ENCODE peak calls at places on chromosome 1, in eight cellular contexts. C, X, Z, M, N, A, D and F are unnamed samples.

GRCh38 chr1:33074193-33074945 is 6.6 kb upstream of the AZIN2 start:
- DNase-seq in Z (no peak), X (no peak), M (no peak), C (no peak), A (no peak), N (no peak), D (no peak), F (no peak)

GRCh38 chr1:156663178-156663577 is 14.0 kb downstream of the NES start:
- DNase-seq in C (peak; percentile 37), Z (peak; percentile 85), A (peak; percentile 49), N (peak; percentile 85), X (no peak), D (peak; percentile 42), M (no peak), F (no peak)

GRCh38 chr1:22414244-22414751 is 37.4 kb upstream of the ZBTB40 start:
- DNase-seq in M (no peak), A (peak; percentile 79), N (peak; percentile 41), Z (no peak), X (peak; percentile 76), C (peak; percentile 88), D (no peak), F (peak; percentile 83)

GRCh38 chr1:64933296-64934070 is 32.9 kb downstream of the JAK1 start:
- DNase-seq in X (peak; percentile 95), M (peak; percentile 54), N (no peak), D (peak; percentile 63), C (peak; percentile 75), Z (peak; percentile 38), A (no peak), F (peak; percentile 46)

GRCh38 chr1:71829346-71829745 is 453.0 kb downstream of the NEGR1 start:
- DNase-seq in C (no peak), X (no peak), Z (no peak), D (no peak), A (no peak), M (no peak), N (no peak), F (no peak)

GRCh38 chr1:15051898-15052528 is 101.5 kb upstream of the TMEM51 start:
- DNase-seq in A (no peak), X (no peak), M (no peak), N (no peak), Z (no peak), C (no peak), D (no peak), F (no peak)

GRCh38 chr1:111733183-111733995 is 5.8 kb downstream of the INKA2 start:
- DNase-seq in Z (peak; percentile 81), A (peak; percentile 47), X (peak; percentile 76), N (peak; percentile 62), C (peak; percentile 67), D (peak; percentile 46), M (no peak), F (peak; percentile 66)

GRCh38 chr1:61079898-61080336 is 2.4 kb upstream of the NFIA start:
- DNase-seq in M (peak; percentile 97), N (peak; percentile 96), C (peak; percentile 91), X (peak; percentile 57), A (peak; percentile 88), D (peak; percentile 90), Z (peak; percentile 89), F (peak; percentile 79)

GRCh38 chr1:181748013-181748412 is 264.7 kb downstream of the CACNA1E start:
- DNase-seq in D (no peak), C (no peak), Z (no peak), N (no peak), X (no peak), A (no peak), M (no peak), F (no peak)

GRCh38 chr1:243712242-243712641 is 137.8 kb downstream of the AKT3 start:
- DNase-seq in D (no peak), Z (no peak), M (no peak), N (no peak), X (no peak), C (no peak), A (no peak), F (no peak)

GRCh38 chr1:243715285-243715684 is 134.8 kb downstream of the AKT3 start:
- DNase-seq in N (no peak), X (no peak), M (peak; percentile 0), C (no peak), D (no peak), A (no peak), Z (no peak), F (no peak)

GRCh38 chr1:243713470-243714186 is 136.4 kb downstream of the AKT3 start:
- DNase-seq in M (peak; percentile 22), X (no peak), A (no peak), Z (peak; percentile 12), C (peak; percentile 21), D (no peak), N (no peak), F (no peak)

GRCh38 chr1:243710467-243710866 is 139.6 kb downstream of the AKT3 start:
- DNase-seq in X (no peak), Z (no peak), M (no peak), A (no peak), N (no peak), C (no peak), D (no peak), F (no peak)

DNA sequence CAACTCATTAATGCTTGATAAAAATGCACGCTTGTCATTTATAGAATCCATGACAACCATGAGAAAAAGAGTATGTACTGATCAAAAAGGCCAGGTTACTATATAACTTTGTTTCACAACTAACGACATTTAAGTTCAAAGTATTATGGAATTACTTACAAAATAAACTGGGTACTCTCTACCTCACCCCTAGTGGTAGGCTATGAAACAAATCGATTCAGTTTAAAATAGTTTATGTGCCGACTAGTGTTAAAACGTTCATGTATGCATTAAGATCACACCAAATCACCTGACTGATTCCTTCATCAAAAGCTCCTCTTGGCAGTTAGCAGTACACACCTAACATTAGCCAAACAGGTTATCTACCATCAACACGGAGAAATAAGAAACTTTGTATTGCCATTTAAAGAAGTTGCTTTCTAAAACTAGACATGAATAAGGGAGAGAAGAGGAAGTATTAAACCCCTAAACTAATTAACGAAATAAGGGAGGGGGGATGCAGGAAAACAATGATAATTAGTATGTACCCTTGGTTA is 137.1 kb downstream of the AKT3 start:
- DNase-seq in Z (no peak), C (no peak), X (no peak), M (peak; percentile 4), N (no peak), A (no peak), D (no peak), F (no peak)
- TF ChIP-seq CTCF in Z (peak; percentile 15), C (no peak), X (peak; percentile 42), M (peak; percentile 47), N (no peak), A (peak; percentile 13), D (no peak), F (no peak)

DNA sequence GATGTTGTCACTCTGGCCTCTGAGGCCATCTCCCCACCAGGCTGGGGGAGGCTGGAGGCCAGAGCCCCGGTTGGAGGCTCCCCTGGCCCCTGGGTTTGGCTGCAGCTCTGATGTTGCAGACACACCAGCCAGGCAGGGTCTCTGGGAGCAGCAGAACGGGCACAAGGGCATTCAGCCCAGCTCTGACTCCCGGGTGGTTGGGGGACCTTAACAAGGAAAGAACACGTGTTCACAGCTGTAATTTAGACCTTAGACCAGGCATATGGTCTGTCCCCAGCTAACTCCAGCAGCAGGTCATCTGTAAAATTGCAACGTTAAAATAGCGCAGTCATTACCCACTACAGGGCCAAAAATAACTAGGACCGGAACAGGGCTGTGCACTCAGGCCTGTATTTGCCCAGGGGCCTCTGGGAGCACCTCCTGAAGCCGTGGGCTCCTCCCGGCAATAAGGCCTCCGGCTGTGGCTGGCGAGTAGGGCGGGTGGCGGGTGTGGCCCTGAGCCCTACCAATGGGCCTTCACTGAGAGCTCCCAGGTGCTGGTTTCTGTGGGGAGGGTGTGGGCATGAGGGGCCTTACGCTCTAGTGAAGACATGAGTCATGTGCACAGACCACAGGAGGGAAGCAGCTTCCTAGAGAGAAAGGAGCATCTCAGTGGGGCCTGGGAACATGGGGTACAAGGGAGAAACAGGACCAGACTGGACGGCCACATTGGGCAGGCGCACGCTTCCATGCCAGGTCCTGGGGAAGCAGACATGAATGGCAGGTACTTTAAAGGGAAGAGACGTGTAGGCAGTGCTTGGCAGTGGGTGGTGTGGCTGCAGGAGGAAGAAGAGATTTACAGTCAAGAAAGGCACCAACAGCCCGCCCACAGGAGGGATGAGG is 6.1 kb downstream of the LDLRAP1 start:
- DNase-seq in D (no peak), N (peak; percentile 92), X (peak; percentile 43), M (no peak), A (peak; percentile 74), C (peak; percentile 41), Z (peak; percentile 57), F (peak; percentile 51)
- H3K4me3 ChIP-seq in D (peak overlapping the region; percentile 12), N (no peak overlapping the region), X (no peak overlapping the region), M (no peak overlapping the region), A (no peak overlapping the region), C (no peak overlapping the region), Z (peak overlapping the region; percentile 0), F (no peak overlapping the region)

GRCh38 chr1:40380817-40381216 is 7.3 kb downstream of the SMAP2 start:
- DNase-seq in D (no peak), A (no peak), C (no peak), M (no peak), N (no peak), X (no peak), Z (no peak), F (no peak)

GRCh38 chr1:40383095-40383487 is 9.6 kb downstream of the SMAP2 start:
- DNase-seq in Z (no peak), D (no peak), A (no peak), C (no peak), N (peak; percentile 78), M (peak; percentile 87), X (no peak), F (no peak)

GRCh38 chr1:40381268-40382109 is 8.0 kb downstream of the SMAP2 start:
- DNase-seq in X (no peak), A (no peak), D (no peak), N (no peak), Z (no peak), M (no peak), C (no peak), F (no peak)

GRCh38 chr1:40382601-40383000 is 9.1 kb downstream of the SMAP2 start:
- DNase-seq in N (no peak), M (no peak), X (no peak), Z (no peak), C (no peak), D (no peak), A (no peak), F (no peak)

GRCh38 chr1:40382110-40382464 is 8.6 kb downstream of the SMAP2 start:
- DNase-seq in Z (no peak), N (no peak), M (no peak), D (no peak), X (no peak), C (no peak), A (no peak), F (no peak)
- H3K27ac ChIP-seq in Z (no peak overlapping the region), N (peak overlapping the region; percentile 95), M (peak overlapping the region; percentile 93), D (peak overlapping the region; percentile 69), X (no peak overlapping the region), C (no peak overlapping the region), A (no peak overlapping the region), F (peak overlapping the region; percentile 53)

DNA sequence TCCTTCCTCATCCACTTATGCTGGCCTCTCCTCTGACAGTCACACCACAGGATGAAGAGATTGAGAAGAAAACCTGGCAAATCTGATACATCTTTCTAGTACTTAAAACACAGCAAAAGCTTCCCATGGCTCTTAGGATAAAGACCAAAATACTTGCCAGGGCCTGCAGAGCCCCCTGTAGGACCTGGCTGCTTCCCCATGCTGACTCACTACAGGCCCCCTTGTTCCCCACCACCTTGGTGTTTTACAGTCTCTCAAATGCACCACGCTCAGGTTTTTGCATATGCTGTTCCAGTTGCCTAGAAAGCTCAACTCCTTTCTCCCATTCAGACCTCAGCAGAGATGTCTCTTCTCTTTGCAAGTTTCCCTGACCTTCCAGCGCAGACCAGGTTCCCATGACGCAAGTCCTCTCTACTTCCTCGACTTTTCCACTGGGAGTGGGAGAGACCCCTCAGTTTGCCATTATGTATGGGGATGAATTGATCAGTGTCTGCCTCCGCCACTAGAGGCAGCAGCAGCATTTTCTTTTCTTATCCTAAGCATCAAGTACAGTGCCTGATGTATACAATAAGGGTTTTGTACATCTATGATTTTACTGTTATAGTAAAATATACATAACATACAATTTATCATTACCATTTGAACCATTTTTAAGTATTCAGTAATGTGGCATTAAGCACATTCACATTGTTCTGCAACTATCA is 113.8 kb upstream of the C8B start:
- DNase-seq in Z (no peak), C (no peak), N (peak; percentile 23), D (no peak), A (no peak), M (peak; percentile 22), X (no peak), F (no peak)
- TF ChIP-seq CTCF in Z (no peak), C (no peak), N (peak; percentile 63), D (no peak), A (peak; percentile 24), M (peak; percentile 61), X (peak; percentile 46), F (no peak)